ENCODE peak calls at places on chromosomes 2 and 18, in seven cellular contexts. E is Peyer's patch; W is HFFc6; N is HFF-Myc; I is stimulated activated naive B cell treated with anti-CD40 and anti-IgM and Interleukin-4, amounts not matched to agents 10 μg/mL and 1 μg/mL and 100 μg/mL, for 72 hours; Z is fibroblast of mammary gland; M is posterior vena cava. T is an unnamed sample.

GRCh38 chr18:3982541-3982940 is 472.6 kb downstream of the DLGAP1 start:
- DNase-seq in E (no peak), W (peak), N (no peak), I (no peak), Z (peak), M (no peak), T (no peak)

GRCh38 chr2:197889041-197889440 is 84.6 kb downstream of the PLCL1 start:
- DNase-seq in E (no peak), W (peak), N (no peak), I (peak), Z (peak), M (no peak), T (peak)

GRCh38 chr2:205766765-205767359 is 84.6 kb downstream of the NRP2 start:
- DNase-seq in E (peak), W (peak), N (no peak), I (peak), Z (peak), M (no peak), T (peak)

GRCh38 chr2:179311071-179311470 is 46.4 kb upstream of the SESTD1 start:
- DNase-seq in E (no peak), W (no peak), N (no peak), I (no peak), Z (no peak), M (no peak), T (peak)

GRCh38 chr2:3958465-3958864 is 255.1 kb downstream of the DCDC2C start:
- DNase-seq in E (no peak), W (no peak), N (no peak), I (no peak), Z (no peak), M (no peak), T (no peak)

GRCh38 chr2:78546843-78547242 is 478.7 kb upstream of the REG3G start:
- DNase-seq in E (no peak), W (no peak), N (no peak), I (no peak), Z (no peak), M (no peak), T (no peak)

GRCh38 chr2:147937744-147938349 is 82.7 kb downstream of the ORC4 start:
- DNase-seq in E (no peak), W (peak), N (peak), I (no peak), Z (peak), M (no peak), T (peak)

GRCh38 chr18:48835745-48836191 is 115.0 kb downstream of the SMAD7 start:
- DNase-seq in E (no peak), W (no peak), N (no peak), I (no peak), Z (no peak), M (no peak), T (no peak)

GRCh38 chr2:25145803-25146202 is 22.6 kb downstream of the POMC start:
- DNase-seq in E (no peak), W (no peak), N (no peak), I (no peak), Z (no peak), M (no peak), T (no peak)

GRCh38 chr2:151302879-151303278 is 13.4 kb upstream of the NMI start:
- DNase-seq in E (no peak), W (peak), N (peak), I (no peak), Z (peak), M (no peak), T (no peak)

GRCh38 chr2:156818221-156818620 is 382.0 kb downstream of the GPD2 start:
- DNase-seq in E (no peak), W (no peak), N (no peak), I (no peak), Z (no peak), M (no peak), T (no peak)

GRCh38 chr2:48946444-48947048 is 191.0 kb upstream of the LHCGR start:
- DNase-seq in E (no peak), W (peak), N (peak), I (peak), Z (peak), M (no peak), T (peak)

GRCh38 chr2:121480826-121481225 is 49.9 kb upstream of the RNU4ATAC start:
- DNase-seq in E (no peak), W (no peak), N (no peak), I (no peak), Z (peak), M (no peak), T (no peak)

GRCh38 chr18:8805552-8805951 is 100.2 kb downstream of the MTCL1 start:
- DNase-seq in E (no peak), W (no peak), N (no peak), I (no peak), Z (no peak), M (no peak), T (no peak)

GRCh38 chr2:201057089-201057499 is 14.4 kb downstream of the HYCC2 start:
- DNase-seq in E (no peak), W (peak), N (no peak), I (no peak), Z (peak), M (no peak), T (no peak)

GRCh38 chr2:14558382-14558919 is 74.1 kb upstream of the LRATD1 start:
- DNase-seq in E (no peak), W (no peak), N (no peak), I (no peak), Z (peak), M (no peak), T (no peak)

GRCh38 chr2:168649105-168649504 is 153.3 kb upstream of the NOSTRIN start:
- DNase-seq in E (no peak), W (no peak), N (no peak), I (no peak), Z (no peak), M (no peak), T (no peak)

GRCh38 chr18:72866901-72867701 is 686 bp downstream of the NETO1 start:
- DNase-seq in E (no peak), W (no peak), N (no peak), I (peak), Z (no peak), M (no peak), T (peak)

GRCh38 chr18:37661061-37661460 is 95.5 kb upstream of the CELF4 start:
- DNase-seq in E (no peak), W (no peak), N (no peak), I (no peak), Z (no peak), M (no peak), T (no peak)

GRCh38 chr18:62183578-62184195 is 3.2 kb downstream of the PIGN start:
- DNase-seq in E (no peak), W (peak), N (peak), I (peak), Z (peak), M (no peak), T (peak)

GRCh38 chr2:74051504-74051903 is 66.8 kb downstream of the TET3 start:
- DNase-seq in E (no peak), W (no peak), N (no peak), I (no peak), Z (peak), M (no peak), T (no peak)

GRCh38 chr2:40457846-40458245 is 6.0 kb upstream of the SLC8A1 start:
- DNase-seq in E (no peak), W (peak), N (no peak), I (no peak), Z (peak), M (no peak), T (no peak)

GRCh38 chr2:195318440-195319111 is 338.4 kb upstream of the SLC39A10 start:
- DNase-seq in E (no peak), W (peak), N (no peak), I (no peak), Z (peak), M (no peak), T (peak)

GRCh38 chr2:7437122-7437521 is 519.9 kb downstream of the RNF144A start:
- DNase-seq in E (no peak), W (no peak), N (no peak), I (no peak), Z (no peak), M (no peak), T (no peak)

GRCh38 chr18:8468911-8469310 is 140.3 kb upstream of the RAB12 start:
- DNase-seq in E (no peak), W (no peak), N (peak), I (no peak), Z (peak), M (no peak), T (no peak)